ENCODE peak calls at places on chromosomes 12 and 14, in five cellular contexts. D, N, B, G and L are unnamed samples.

GRCh38 chr12:105659355-105660075 is 329.0 kb downstream of the C12orf75 start:
- DNase-seq in D (no peak), B (no peak), G (no peak), N (no peak), L (no peak)

GRCh38 chr12:68804654-68805591 is 3.1 kb upstream of the MDM2 start:
- DNase-seq in G (no peak), B (no peak), D (no peak), N (no peak), L (no peak)

GRCh38 chr14:71103662-71104484 is 196.6 kb downstream of the PCNX1 start:
- DNase-seq in N (no peak), B (no peak), G (no peak), D (peak), L (peak)

GRCh38 chr12:52969828-52970569 is 21.1 kb downstream of the KRT18 start:
- DNase-seq in N (peak), D (no peak), G (no peak), B (no peak), L (peak)

GRCh38 chr12:503111-503761 is 43.5 kb downstream of the B4GALNT3 start:
- DNase-seq in D (no peak), N (peak), G (no peak), B (no peak), L (peak)

GRCh38 chr14:101357559-101358319 is 203.6 kb upstream of the DIO3 start:
- DNase-seq in N (no peak), G (no peak), D (no peak), B (no peak), L (no peak)

GRCh38 chr12:11580125-11580751 is 69.2 kb upstream of the ETV6 start:
- DNase-seq in B (no peak), N (peak), G (no peak), D (peak), L (peak)

GRCh38 chr12:26471560-26471959 is 276.2 kb downstream of the SSPN start:
- DNase-seq in G (no peak), B (no peak), D (peak), N (no peak), L (peak)

GRCh38 chr12:117093431-117093830 is 5.8 kb downstream of the TESC start:
- DNase-seq in D (no peak), B (no peak), G (no peak), N (no peak), L (no peak)

GRCh38 chr14:61147898-61148549 is 133.1 kb downstream of the TMEM30B start:
- DNase-seq in N (peak), D (peak), G (no peak), B (no peak), L (peak)

GRCh38 chr12:41485203-41485602 is 297.1 kb downstream of the PDZRN4 start:
- DNase-seq in D (no peak), B (no peak), N (no peak), G (no peak), L (no peak)

GRCh38 chr14:94322648-94323570 is at the start of gene SERPINA6:
- DNase-seq in N (no peak), G (peak), B (no peak), D (peak), L (peak)

GRCh38 chr14:104787736-104788532 is 7.6 kb downstream of the AKT1 start:
- DNase-seq in N (no peak), B (no peak), G (no peak), D (no peak), L (no peak)

GRCh38 chr12:99302874-99303273 is 344.7 kb upstream of the GARIN6 start:
- DNase-seq in D (no peak), G (no peak), B (no peak), N (no peak), L (no peak)

GRCh38 chr12:122481861-122482260 is 18.9 kb downstream of the ZCCHC8 start:
- DNase-seq in G (no peak), B (no peak), D (no peak), N (no peak), L (no peak)

GRCh38 chr14:29028973-29029582 is 262.5 kb downstream of the FOXG1 start:
- DNase-seq in N (no peak), D (no peak), G (no peak), B (no peak), L (peak)

GRCh38 chr14:24695265-24696241 is 61.6 kb upstream of the GZMB start:
- DNase-seq in D (no peak), N (no peak), G (no peak), B (no peak), L (no peak)

GRCh38 chr14:76810953-76811400 is 1.7 kb downstream of the ANGEL1 start:
- DNase-seq in D (no peak), G (no peak), N (no peak), B (no peak), L (peak)

GRCh38 chr12:32293808-32294419 is 105.4 kb upstream of the FGD4 start:
- DNase-seq in D (no peak), N (no peak), G (no peak), B (no peak), L (no peak)
- TF ChIP-seq CTCF in D (no peak), N (peak), G (no peak), B (no peak), L (no peak)

GRCh38 chr14:51776102-51776894 is 84.1 kb upstream of the GNG2 start:
- DNase-seq in G (peak), B (no peak), N (peak), D (peak), L (peak)
- H3K4me3 ChIP-seq in G (peak), B (peak), N (peak), D (no peak), L (peak)

DNA sequence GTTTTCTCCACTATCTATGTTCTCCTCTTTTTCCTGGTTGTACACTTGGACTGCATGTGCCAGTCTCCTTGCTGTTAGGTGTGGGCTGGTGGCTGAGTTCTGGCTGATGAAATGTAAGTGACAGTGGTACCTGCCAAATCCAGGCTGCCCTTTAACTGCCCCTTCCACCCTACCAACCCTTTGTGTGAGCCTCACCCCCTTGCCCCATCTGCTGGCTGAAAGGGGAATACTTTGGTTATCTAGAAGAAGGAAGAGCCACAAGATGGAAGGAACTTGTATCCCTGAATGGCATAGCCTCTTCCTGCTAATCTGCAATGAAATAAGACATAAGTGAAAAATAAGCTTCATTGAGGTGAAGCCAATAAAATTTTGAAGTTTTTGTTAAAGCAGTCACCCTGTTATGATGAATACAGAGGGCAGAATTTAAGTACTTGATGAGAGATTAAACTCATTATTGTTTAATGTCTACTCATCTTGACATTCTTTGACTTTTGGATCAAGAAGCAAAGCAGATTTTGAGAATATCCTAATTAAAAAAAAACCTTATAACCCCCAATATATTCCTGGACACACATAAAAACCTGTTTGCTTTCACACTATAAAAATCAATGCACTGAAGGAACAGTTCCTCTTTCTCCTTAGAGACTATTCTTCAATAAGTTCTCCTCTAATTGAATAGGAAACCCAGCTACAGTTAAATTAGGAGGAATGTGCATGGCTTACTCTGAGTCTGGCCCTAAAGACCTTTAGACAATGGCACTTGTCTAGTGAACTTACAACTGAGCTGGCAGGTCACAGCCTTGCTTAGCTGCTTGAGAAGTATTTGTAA is 262.6 kb upstream of the BTG1 start:
- DNase-seq in B (no peak), G (no peak), N (peak), D (no peak), L (peak)
- TF ChIP-seq CTCF in B (peak), G (peak), N (peak), D (peak), L (peak)

DNA sequence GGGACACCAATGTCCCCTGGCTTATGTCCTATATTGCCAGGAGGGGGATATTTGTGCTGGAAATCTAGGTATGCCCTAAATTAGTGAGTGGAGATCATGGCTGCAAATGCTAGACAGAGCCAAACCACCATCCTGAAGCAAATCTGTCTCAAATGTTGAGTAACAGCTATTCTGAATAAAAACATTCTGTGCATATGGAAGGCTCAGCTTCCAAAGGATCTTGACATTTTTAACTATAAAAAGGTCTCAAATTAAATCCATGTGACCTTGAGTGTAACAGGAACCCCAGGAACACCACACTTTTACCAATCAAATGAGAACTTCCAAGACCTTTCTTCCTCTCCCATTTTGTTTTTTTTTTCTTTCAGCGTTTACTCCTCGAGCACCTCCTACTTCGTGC is 170.7 kb downstream of the PPM1H start:
- DNase-seq in G (no peak), D (no peak), B (no peak), N (no peak), L (peak)
- H3K4me3 ChIP-seq in G (no peak), D (no peak), B (no peak), N (no peak), L (no peak)

GRCh38 chr12:46168426-46168825 is 100.4 kb downstream of the SLC38A1 start:
- DNase-seq in N (no peak), B (no peak), G (no peak), D (no peak), L (no peak)
- TF ChIP-seq CTCF in N (no peak), B (no peak), G (no peak), D (no peak), L (no peak)

GRCh38 chr12:108567974-108568652 is 5.7 kb downstream of the ISCU start:
- DNase-seq in N (no peak), D (no peak), G (no peak), B (no peak), L (peak)
- H3K4me3 ChIP-seq in N (no peak), D (no peak), G (no peak), B (no peak), L (no peak)

GRCh38 chr12:93943766-93944165 is 204.6 kb upstream of the PLXNC1 start:
- DNase-seq in B (no peak), N (no peak), G (peak), D (no peak), L (peak)
- TF ChIP-seq CTCF in B (no peak), N (no peak), G (no peak), D (no peak), L (no peak)

GRCh38 chr14:106585692-106586091 is 1059.3 kb downstream of the TMEM121 start:
- DNase-seq in D (no peak), N (no peak), B (no peak), G (no peak), L (no peak)
- H3K4me3 ChIP-seq in D (no peak), N (no peak), B (no peak), G (no peak), L (no peak)